ENCODE peak calls at places on chromosomes 4 and X, in six cellular contexts. One of them, this sample, is unnamed.
A peak's percentile ranks its signal among the peaks of the same experiment; 100 is the strongest.

GRCh38 chrX:134688839-134689238 is 30.6 kb upstream of the PLAC1 start:
- DNase-seq in HepG2: no peak
- DNase-seq in suprapubic skin: no peak
- DNase-seq in spleen: no peak
- DNase-seq in endothelial cell of umbilical vein: no peak
- DNase-seq in breast epithelium: no peak
- DNase-seq in this sample: no peak

GRCh38 chrX:123425904-123426303 is 241.8 kb downstream of the GRIA3 start:
- DNase-seq in HepG2: no peak
- DNase-seq in suprapubic skin: no peak
- DNase-seq in spleen: no peak
- DNase-seq in endothelial cell of umbilical vein: no peak
- DNase-seq in breast epithelium: no peak
- DNase-seq in this sample: no peak

GRCh38 chr4:122718265-122718664 is 14.2 kb upstream of the BBS12 start:
- DNase-seq in HepG2: no peak
- DNase-seq in suprapubic skin: no peak
- DNase-seq in spleen: no peak
- DNase-seq in endothelial cell of umbilical vein: peak; percentile 63
- DNase-seq in breast epithelium: no peak
- DNase-seq in this sample: no peak

GRCh38 chrX:154351183-154352011 is 23.0 kb downstream of the FLNA start:
- DNase-seq in HepG2: no peak
- DNase-seq in suprapubic skin: no peak
- DNase-seq in spleen: peak; percentile 88
- DNase-seq in endothelial cell of umbilical vein: no peak
- DNase-seq in breast epithelium: no peak
- DNase-seq in this sample: no peak

GRCh38 chr4:55560096-55560495 is 13.4 kb upstream of the CLOCK start:
- DNase-seq in HepG2: no peak
- DNase-seq in suprapubic skin: no peak
- DNase-seq in spleen: no peak
- DNase-seq in endothelial cell of umbilical vein: no peak
- DNase-seq in breast epithelium: no peak
- DNase-seq in this sample: no peak

GRCh38 chrX:120560405-120560841 is 339 bp downstream of the CUL4B start:
- DNase-seq in HepG2: peak; percentile 32
- DNase-seq in suprapubic skin: no peak
- DNase-seq in spleen: peak; percentile 76
- DNase-seq in endothelial cell of umbilical vein: peak; percentile 64
- DNase-seq in breast epithelium: no peak
- DNase-seq in this sample: peak; percentile 36

GRCh38 chr4:130080872-130081451 is 985.0 kb downstream of the C4orf33 start:
- DNase-seq in HepG2: no peak
- DNase-seq in suprapubic skin: no peak
- DNase-seq in spleen: no peak
- DNase-seq in endothelial cell of umbilical vein: no peak
- DNase-seq in breast epithelium: no peak
- DNase-seq in this sample: no peak

GRCh38 chrX:14941301-14941700 is 68.1 kb downstream of the MOSPD2 start:
- DNase-seq in HepG2: no peak
- DNase-seq in suprapubic skin: no peak
- DNase-seq in spleen: no peak
- DNase-seq in endothelial cell of umbilical vein: no peak
- DNase-seq in breast epithelium: no peak
- DNase-seq in this sample: no peak

GRCh38 chrX:100935767-100936166 is 7.0 kb upstream of the XKRX start:
- DNase-seq in HepG2: no peak
- DNase-seq in suprapubic skin: no peak
- DNase-seq in spleen: no peak
- DNase-seq in endothelial cell of umbilical vein: no peak
- DNase-seq in breast epithelium: no peak
- DNase-seq in this sample: no peak

GRCh38 chrX:137051978-137052640 is 18.3 kb upstream of the GPR101 start:
- DNase-seq in HepG2: peak; percentile 21
- DNase-seq in suprapubic skin: peak; percentile 77
- DNase-seq in spleen: peak; percentile 91
- DNase-seq in endothelial cell of umbilical vein: peak; percentile 41
- DNase-seq in breast epithelium: no peak
- DNase-seq in this sample: peak; percentile 62

GRCh38 chr4:101039367-101039766 is 308.0 kb downstream of the PPP3CA start:
- DNase-seq in HepG2: no peak
- DNase-seq in suprapubic skin: no peak
- DNase-seq in spleen: no peak
- DNase-seq in endothelial cell of umbilical vein: no peak
- DNase-seq in breast epithelium: no peak
- DNase-seq in this sample: no peak

GRCh38 chr4:55116450-55116849 is 8.9 kb downstream of the KDR start:
- DNase-seq in HepG2: no peak
- DNase-seq in suprapubic skin: no peak
- DNase-seq in spleen: no peak
- DNase-seq in endothelial cell of umbilical vein: peak; percentile 66
- DNase-seq in breast epithelium: no peak
- DNase-seq in this sample: no peak

GRCh38 chr4:5638316-5638715 is 70.0 kb downstream of the EVC2 start:
- DNase-seq in HepG2: no peak
- DNase-seq in suprapubic skin: no peak
- DNase-seq in spleen: no peak
- DNase-seq in endothelial cell of umbilical vein: no peak
- DNase-seq in breast epithelium: no peak
- DNase-seq in this sample: no peak

GRCh38 chr4:10983274-10983673 is 298.7 kb upstream of the CLNK start:
- DNase-seq in HepG2: no peak
- DNase-seq in suprapubic skin: no peak
- DNase-seq in spleen: peak; percentile 79
- DNase-seq in endothelial cell of umbilical vein: no peak
- DNase-seq in breast epithelium: no peak
- DNase-seq in this sample: no peak

GRCh38 chrX:10633722-10634121 is 13.3 kb upstream of the MID1 start:
- DNase-seq in HepG2: no peak
- DNase-seq in suprapubic skin: no peak
- DNase-seq in spleen: no peak
- DNase-seq in endothelial cell of umbilical vein: peak; percentile 89
- DNase-seq in breast epithelium: no peak
- DNase-seq in this sample: no peak

GRCh38 chrX:124028177-124028576 is 66.7 kb downstream of the STAG2 start:
- DNase-seq in HepG2: no peak
- DNase-seq in suprapubic skin: no peak
- DNase-seq in spleen: no peak
- DNase-seq in endothelial cell of umbilical vein: no peak
- DNase-seq in breast epithelium: no peak
- DNase-seq in this sample: no peak

GRCh38 chr4:55125087-55125721 is at the start of gene KDR:
- DNase-seq in HepG2: no peak
- DNase-seq in suprapubic skin: no peak
- DNase-seq in spleen: no peak
- DNase-seq in endothelial cell of umbilical vein: peak; percentile 68
- DNase-seq in breast epithelium: no peak
- DNase-seq in this sample: peak; percentile 46

GRCh38 chrX:75273483-75273882 is 402 bp upstream of the UPRT start:
- DNase-seq in HepG2: no peak
- DNase-seq in suprapubic skin: no peak
- DNase-seq in spleen: no peak
- DNase-seq in endothelial cell of umbilical vein: no peak
- DNase-seq in breast epithelium: no peak
- DNase-seq in this sample: no peak

GRCh38 chrX:74242050-74242449 is 61.9 kb upstream of the ZCCHC13 start:
- DNase-seq in HepG2: peak; percentile 89
- DNase-seq in suprapubic skin: no peak
- DNase-seq in spleen: no peak
- DNase-seq in endothelial cell of umbilical vein: peak; percentile 83
- DNase-seq in breast epithelium: no peak
- DNase-seq in this sample: no peak

GRCh38 chr4:8911311-8912088 is 39.9 kb upstream of the HMX1 start:
- DNase-seq in HepG2: no peak
- DNase-seq in suprapubic skin: peak; percentile 69
- DNase-seq in spleen: peak; percentile 67
- DNase-seq in endothelial cell of umbilical vein: no peak
- DNase-seq in breast epithelium: peak; percentile 47
- DNase-seq in this sample: peak; percentile 18

GRCh38 chr4:80074651-80075050 is 1.6 kb upstream of the ANTXR2 start:
- DNase-seq in HepG2: no peak
- DNase-seq in suprapubic skin: no peak
- DNase-seq in spleen: no peak
- DNase-seq in endothelial cell of umbilical vein: no peak
- DNase-seq in breast epithelium: no peak
- DNase-seq in this sample: no peak

GRCh38 chr4:19262467-19262866 is 989.2 kb upstream of the SLIT2 start:
- DNase-seq in HepG2: no peak
- DNase-seq in suprapubic skin: no peak
- DNase-seq in spleen: no peak
- DNase-seq in endothelial cell of umbilical vein: peak; percentile 66
- DNase-seq in breast epithelium: no peak
- DNase-seq in this sample: no peak
- H3K27me3 ChIP-seq in HepG2: no peaks in the 10 kb centered on the region
- H3K27me3 ChIP-seq in suprapubic skin: no peaks in the 10 kb centered on the region
- H3K27me3 ChIP-seq in spleen: no peaks in the 10 kb centered on the region
- H3K27me3 ChIP-seq in endothelial cell of umbilical vein: no peaks in the 10 kb centered on the region
- H3K27me3 ChIP-seq in breast epithelium: no peaks in the 10 kb centered on the region
- H3K27me3 ChIP-seq in this sample: no peaks in the 10 kb centered on the region

DNA sequence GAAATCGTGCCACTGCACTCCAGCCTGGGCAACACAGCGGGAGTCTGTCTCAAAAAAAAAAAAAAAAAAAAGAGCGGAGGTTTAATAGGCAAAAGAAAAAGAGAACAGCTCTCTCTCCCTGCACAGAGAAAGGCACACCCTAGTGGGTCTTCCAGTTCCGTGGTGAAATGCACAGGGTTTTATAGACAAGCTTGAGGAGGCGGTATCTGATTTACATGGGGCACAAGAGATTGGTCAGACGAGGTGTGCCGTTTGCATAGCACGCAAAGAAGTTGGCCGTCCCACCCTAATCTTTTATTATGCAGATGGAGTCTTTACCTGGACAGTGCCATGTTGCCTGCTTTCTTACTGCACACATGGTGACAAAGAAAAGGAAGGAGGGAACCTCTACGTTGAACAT is 33.5 kb upstream of the REST start:
- DNase-seq in HepG2: no peak
- DNase-seq in suprapubic skin: no peak
- DNase-seq in spleen: no peak
- DNase-seq in endothelial cell of umbilical vein: no peak
- DNase-seq in breast epithelium: no peak
- DNase-seq in this sample: no peak
- TF ChIP-seq POLR2AphosphoS5 in HepG2: no peak
- TF ChIP-seq POLR2AphosphoS5 in suprapubic skin: no peak
- TF ChIP-seq POLR2AphosphoS5 in spleen: no peak
- TF ChIP-seq POLR2AphosphoS5 in endothelial cell of umbilical vein: no peak
- TF ChIP-seq POLR2AphosphoS5 in breast epithelium: no peak
- TF ChIP-seq POLR2AphosphoS5 in this sample: no peak

GRCh38 chrX:49153467-49153866 is 9.1 kb upstream of the MAGIX start:
- DNase-seq in HepG2: no peak
- DNase-seq in suprapubic skin: no peak
- DNase-seq in spleen: no peak
- DNase-seq in endothelial cell of umbilical vein: no peak
- DNase-seq in breast epithelium: no peak
- DNase-seq in this sample: no peak

GRCh38 chrX:49155243-49155899 is 7.2 kb upstream of the MAGIX start:
- DNase-seq in HepG2: no peak
- DNase-seq in suprapubic skin: no peak
- DNase-seq in spleen: no peak
- DNase-seq in endothelial cell of umbilical vein: peak; percentile 59
- DNase-seq in breast epithelium: no peak
- DNase-seq in this sample: peak; percentile 55

GRCh38 chrX:49157194-49157593 is 5.4 kb upstream of the MAGIX start:
- DNase-seq in HepG2: no peak
- DNase-seq in suprapubic skin: no peak
- DNase-seq in spleen: no peak
- DNase-seq in endothelial cell of umbilical vein: no peak
- DNase-seq in breast epithelium: no peak
- DNase-seq in this sample: no peak

GRCh38 chrX:49160908-49161307 is 1.6 kb upstream of the MAGIX start:
- DNase-seq in HepG2: no peak
- DNase-seq in suprapubic skin: no peak
- DNase-seq in spleen: no peak
- DNase-seq in endothelial cell of umbilical vein: no peak
- DNase-seq in breast epithelium: no peak
- DNase-seq in this sample: no peak

DNA sequence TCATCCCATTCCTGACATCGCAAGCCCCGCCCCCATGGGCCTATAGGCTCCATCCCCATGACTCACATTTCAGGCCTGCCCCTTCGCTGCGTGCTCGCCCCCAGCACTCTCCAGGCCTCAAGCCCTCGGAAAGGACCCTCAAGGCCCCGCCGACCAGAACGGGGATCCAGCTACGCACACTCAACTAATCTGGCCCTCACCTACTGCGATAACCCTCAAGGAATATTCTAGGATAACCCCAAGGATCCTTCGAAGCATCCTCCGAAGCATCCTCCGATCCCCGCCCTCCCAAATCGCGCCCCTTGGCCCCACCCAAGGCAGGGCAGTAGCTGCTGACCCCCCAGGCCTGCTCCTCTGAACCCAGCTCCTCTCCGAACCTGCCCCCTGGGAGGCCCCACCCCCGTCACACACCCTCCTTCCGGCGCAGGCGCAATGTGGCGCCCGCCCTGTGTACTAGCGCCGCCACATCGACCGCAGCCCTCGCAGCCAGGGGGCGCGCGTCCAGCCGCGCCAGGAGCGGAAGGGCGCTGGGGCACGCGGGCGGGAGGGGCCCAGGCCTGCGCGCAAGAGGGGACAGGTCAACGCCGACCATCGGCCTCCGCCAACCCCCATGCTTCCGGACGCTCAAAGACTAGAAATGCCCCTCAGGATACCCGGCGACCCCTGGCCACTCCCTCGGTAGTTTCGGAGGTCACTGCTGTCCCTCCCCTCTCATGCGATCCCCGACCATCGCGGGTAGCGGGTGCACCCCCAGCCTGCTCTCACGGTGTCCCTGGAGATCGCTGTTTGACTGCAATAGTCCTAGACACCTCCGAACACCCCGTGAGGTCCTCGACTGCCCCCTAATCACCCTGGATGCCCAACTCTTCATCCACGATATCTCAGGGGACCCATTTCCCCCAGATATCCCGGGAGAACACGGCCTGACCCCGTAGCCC is 6.4 kb upstream of the MAGIX start:
- DNase-seq in HepG2: no peak
- DNase-seq in suprapubic skin: peak; percentile 90
- DNase-seq in spleen: peak; percentile 97
- DNase-seq in endothelial cell of umbilical vein: peak; percentile 81
- DNase-seq in breast epithelium: peak; percentile 85
- DNase-seq in this sample: peak; percentile 91
- TF ChIP-seq POLR2A in HepG2: no peak
- TF ChIP-seq POLR2A in suprapubic skin: no peak
- TF ChIP-seq POLR2A in spleen: no peak
- TF ChIP-seq POLR2A in endothelial cell of umbilical vein: no peak
- TF ChIP-seq POLR2A in breast epithelium: no peak
- TF ChIP-seq POLR2A in this sample: no peak

GRCh38 chrX:51917600-51917999 is 24.2 kb downstream of the MAGED1 start:
- DNase-seq in HepG2: no peak
- DNase-seq in suprapubic skin: no peak
- DNase-seq in spleen: no peak
- DNase-seq in endothelial cell of umbilical vein: no peak
- DNase-seq in breast epithelium: no peak
- DNase-seq in this sample: no peak

DNA sequence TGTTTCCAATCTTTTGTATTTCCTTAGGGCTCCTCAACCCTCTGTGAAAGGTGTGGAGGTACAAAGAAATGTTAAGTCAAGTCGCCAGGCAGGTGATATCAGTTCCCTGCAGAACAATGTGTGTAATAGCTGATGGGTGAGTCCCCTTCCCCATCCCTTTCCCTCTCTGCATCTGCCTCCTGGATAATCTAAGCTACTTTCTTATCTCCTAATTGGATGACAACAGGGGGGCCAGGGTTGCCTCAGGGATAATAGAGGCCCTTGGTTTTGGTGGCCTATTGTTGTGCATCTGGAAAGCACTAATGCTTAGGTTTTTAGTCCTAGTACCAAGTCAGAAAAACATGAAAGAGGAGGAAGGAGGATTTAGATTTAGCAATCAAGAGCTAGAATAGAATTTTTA is 29.1 kb downstream of the MAGED1 start:
- DNase-seq in HepG2: no peak
- DNase-seq in suprapubic skin: no peak
- DNase-seq in spleen: no peak
- DNase-seq in endothelial cell of umbilical vein: no peak
- DNase-seq in breast epithelium: no peak
- DNase-seq in this sample: no peak
- H3K27me3 ChIP-seq in HepG2: no peaks in the 10 kb centered on the region
- H3K27me3 ChIP-seq in suprapubic skin: no peaks in the 10 kb centered on the region
- H3K27me3 ChIP-seq in spleen: peaks cover 22% of the 10 kb centered on the region
- H3K27me3 ChIP-seq in endothelial cell of umbilical vein: no peaks in the 10 kb centered on the region
- H3K27me3 ChIP-seq in breast epithelium: no peaks in the 10 kb centered on the region
- H3K27me3 ChIP-seq in this sample: no peaks in the 10 kb centered on the region